ENCODE peak calls at places on chromosome 7, in five cellular contexts. One of them, this sample, is unnamed. For H3K36me3, the result is how much of the 10 kb centered on the place peaks cover.

GRCh38 chr7:57867884-57868701 is 418.1 kb downstream of the ZNF716 start:
- DNase-seq in breast epithelium: peak
- DNase-seq in endodermal cell: no peak
- DNase-seq in heart right ventricle: no peak
- DNase-seq in aorta: peak
- DNase-seq in this sample: peak

GRCh38 chr7:132497098-132497497 is 79.2 kb downstream of the PLXNA4 start:
- DNase-seq in breast epithelium: no peak
- DNase-seq in heart right ventricle: no peak
- DNase-seq in aorta: no peak
- DNase-seq in endodermal cell: no peak
- DNase-seq in this sample: no peak

GRCh38 chr7:13414661-13415105 is 574.8 kb downstream of the ETV1 start:
- DNase-seq in aorta: no peak
- DNase-seq in endodermal cell: no peak
- DNase-seq in heart right ventricle: peak
- DNase-seq in breast epithelium: no peak
- DNase-seq in this sample: no peak

GRCh38 chr7:2202361-2202761 is 30.4 kb downstream of the MAD1L1 start:
- DNase-seq in heart right ventricle: no peak
- DNase-seq in endodermal cell: no peak
- DNase-seq in aorta: no peak
- DNase-seq in breast epithelium: peak
- DNase-seq in this sample: no peak

GRCh38 chr7:140940866-140941265 is 16.1 kb upstream of the BRAF start:
- DNase-seq in aorta: no peak
- DNase-seq in endodermal cell: no peak
- DNase-seq in heart right ventricle: no peak
- DNase-seq in breast epithelium: no peak
- DNase-seq in this sample: no peak

GRCh38 chr7:5780801-5781496 is 514 bp downstream of the RNF216 start:
- DNase-seq in breast epithelium: no peak
- DNase-seq in heart right ventricle: peak
- DNase-seq in endodermal cell: peak
- DNase-seq in aorta: peak
- DNase-seq in this sample: peak

GRCh38 chr7:156063241-156063810 is 251.1 kb upstream of the SHH start:
- DNase-seq in heart right ventricle: no peak
- DNase-seq in aorta: no peak
- DNase-seq in endodermal cell: no peak
- DNase-seq in breast epithelium: no peak
- DNase-seq in this sample: no peak

GRCh38 chr7:1323178-1324027 is 90.7 kb downstream of the UNCX start:
- DNase-seq in aorta: peak
- DNase-seq in endodermal cell: no peak
- DNase-seq in heart right ventricle: no peak
- DNase-seq in breast epithelium: no peak
- DNase-seq in this sample: no peak

GRCh38 chr7:11427686-11428273 is 404.2 kb downstream of the THSD7A start:
- DNase-seq in heart right ventricle: peak
- DNase-seq in aorta: no peak
- DNase-seq in endodermal cell: no peak
- DNase-seq in breast epithelium: no peak
- DNase-seq in this sample: no peak

GRCh38 chr7:110693348-110693747 is 397.6 kb upstream of the LRRN3 start:
- DNase-seq in endodermal cell: no peak
- DNase-seq in heart right ventricle: no peak
- DNase-seq in aorta: no peak
- DNase-seq in breast epithelium: no peak
- DNase-seq in this sample: no peak

GRCh38 chr7:139153832-139154231 is 44.3 kb upstream of the ZC3HAV1 start:
- DNase-seq in endodermal cell: no peak
- DNase-seq in breast epithelium: no peak
- DNase-seq in aorta: no peak
- DNase-seq in heart right ventricle: no peak
- DNase-seq in this sample: no peak

GRCh38 chr7:158819571-158820203 is 9.6 kb downstream of the ESYT2 start:
- DNase-seq in heart right ventricle: no peak
- DNase-seq in endodermal cell: no peak
- DNase-seq in breast epithelium: no peak
- DNase-seq in aorta: no peak
- DNase-seq in this sample: no peak
- H3K4me3 ChIP-seq in heart right ventricle: no peak
- H3K4me3 ChIP-seq in endodermal cell: peak
- H3K4me3 ChIP-seq in breast epithelium: no peak
- H3K4me3 ChIP-seq in aorta: no peak
- H3K4me3 ChIP-seq in this sample: no peak

GRCh38 chr7:54701982-54702381 is 57.0 kb downstream of the SEC61G start:
- DNase-seq in heart right ventricle: no peak
- DNase-seq in breast epithelium: no peak
- DNase-seq in aorta: no peak
- DNase-seq in endodermal cell: no peak
- DNase-seq in this sample: no peak

GRCh38 chr7:54699715-54700114 is 59.3 kb downstream of the SEC61G start:
- DNase-seq in breast epithelium: no peak
- DNase-seq in endodermal cell: no peak
- DNase-seq in aorta: no peak
- DNase-seq in heart right ventricle: no peak
- DNase-seq in this sample: no peak

DNA sequence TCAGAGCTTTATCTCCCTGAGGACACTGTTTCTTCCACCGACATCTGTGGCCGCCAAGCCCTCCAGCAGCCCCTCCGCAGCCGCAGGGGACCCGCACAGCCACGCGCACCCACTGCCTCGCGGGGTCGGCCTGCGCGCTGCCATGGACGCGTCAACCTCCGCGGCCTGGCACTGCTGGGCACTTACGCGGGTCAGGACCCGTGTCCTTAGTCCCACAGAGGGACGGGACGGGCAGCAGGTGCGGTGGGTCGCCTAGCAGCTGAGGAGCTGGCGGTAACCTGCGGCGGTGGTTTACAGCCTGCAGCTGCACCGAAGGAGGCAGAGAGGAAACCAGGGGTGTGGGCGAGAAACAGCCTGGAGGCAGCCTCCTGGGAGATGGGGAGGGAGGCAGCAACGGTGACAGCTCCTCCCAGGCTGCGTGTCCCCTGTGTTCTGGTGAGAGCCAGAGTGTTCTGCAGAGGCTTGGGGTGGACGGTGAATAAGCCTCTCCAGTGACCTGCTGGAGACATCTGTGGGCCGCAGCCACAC is 61.3 kb downstream of the SEC61G start:
- DNase-seq in breast epithelium: no peak
- DNase-seq in heart right ventricle: no peak
- DNase-seq in endodermal cell: no peak
- DNase-seq in aorta: no peak
- DNase-seq in this sample: no peak
- H3K36me3 ChIP-seq in breast epithelium: under half
- H3K36me3 ChIP-seq in heart right ventricle: under half
- H3K36me3 ChIP-seq in endodermal cell: under half
- H3K36me3 ChIP-seq in aorta: under half
- H3K36me3 ChIP-seq in this sample: under half

GRCh38 chr7:130352335-130353074 is 7.9 kb downstream of the CPA5 start:
- DNase-seq in endodermal cell: no peak
- DNase-seq in breast epithelium: no peak
- DNase-seq in heart right ventricle: no peak
- DNase-seq in aorta: no peak
- DNase-seq in this sample: no peak
- H3K4me3 ChIP-seq in endodermal cell: no peak
- H3K4me3 ChIP-seq in breast epithelium: no peak
- H3K4me3 ChIP-seq in heart right ventricle: no peak
- H3K4me3 ChIP-seq in aorta: no peak
- H3K4me3 ChIP-seq in this sample: peak

DNA sequence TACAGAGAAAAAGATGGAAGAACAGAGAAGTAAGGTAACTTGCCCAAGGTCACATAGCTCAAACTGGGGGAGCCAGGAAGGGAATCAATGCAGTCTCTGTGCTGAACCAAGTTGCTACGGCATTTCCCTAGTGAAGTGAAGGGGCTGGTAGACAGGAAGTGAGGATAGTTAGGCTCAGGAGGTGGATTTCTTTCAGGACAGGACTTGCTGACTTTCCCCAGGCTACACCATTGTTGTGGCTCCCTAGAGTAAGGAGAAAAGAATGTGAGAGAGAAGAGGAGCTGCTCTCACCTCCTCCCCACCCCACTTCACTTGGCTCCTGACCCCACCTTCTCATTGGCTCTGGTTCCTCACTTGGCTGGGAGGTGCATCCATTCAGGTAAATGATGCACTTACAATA is 316.9 kb downstream of the INHBA start:
- DNase-seq in heart right ventricle: no peak
- DNase-seq in aorta: no peak
- DNase-seq in endodermal cell: peak
- DNase-seq in breast epithelium: no peak
- DNase-seq in this sample: no peak
- H3K36me3 ChIP-seq in heart right ventricle: under half
- H3K36me3 ChIP-seq in aorta: under half
- H3K36me3 ChIP-seq in endodermal cell: under half
- H3K36me3 ChIP-seq in breast epithelium: under half
- H3K36me3 ChIP-seq in this sample: under half

DNA sequence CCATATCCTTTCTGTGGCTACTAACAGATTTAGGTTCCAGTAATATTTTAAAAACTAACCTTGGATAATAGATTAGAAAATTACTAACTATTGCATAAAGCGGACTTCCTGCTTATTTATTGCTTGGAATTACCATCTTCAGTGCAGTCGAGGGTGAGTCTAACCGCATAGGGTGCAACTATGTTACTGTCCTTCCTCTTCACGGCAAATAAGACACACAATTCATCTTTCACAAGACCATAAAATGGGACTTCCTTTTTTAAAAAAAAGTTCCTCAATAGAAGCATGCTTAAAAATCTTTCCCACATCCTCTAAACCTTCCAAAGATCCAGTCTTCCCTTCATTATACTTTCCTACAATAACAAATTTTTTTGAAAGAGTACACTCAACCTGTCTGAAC is 2.1 kb downstream of the SLC25A40 start:
- DNase-seq in breast epithelium: no peak
- DNase-seq in endodermal cell: no peak
- DNase-seq in aorta: no peak
- DNase-seq in heart right ventricle: no peak
- DNase-seq in this sample: no peak
- H3K4me3 ChIP-seq in breast epithelium: no peak
- H3K4me3 ChIP-seq in endodermal cell: peak
- H3K4me3 ChIP-seq in aorta: no peak
- H3K4me3 ChIP-seq in heart right ventricle: no peak
- H3K4me3 ChIP-seq in this sample: peak